ENCODE peak calls at places on chromosomes 1 and 21, in four cellular contexts. E is tibial nerve, B is osteoblast, M is psoas muscle. X is an unnamed sample.

GRCh38 chr1:167861664-167862381 is 52.1 kb downstream of the ADCY10 start:
- DNase-seq in E (no peak), B (no peak), M (no peak), X (no peak)

GRCh38 chr1:34858901-34859441 is 578 bp downstream of the SMIM12 start:
- DNase-seq in E (no peak), B (peak; percentile 93), M (peak; percentile 47), X (no peak)

GRCh38 chr1:206503591-206504362 is 3.6 kb upstream of the RASSF5 start:
- DNase-seq in E (no peak), B (peak; percentile 97), M (peak; percentile 64), X (no peak)

GRCh38 chr1:39134768-39135333 is 69.6 kb upstream of the MACF1 start:
- DNase-seq in E (no peak), B (no peak), M (no peak), X (no peak)

GRCh38 chr1:232655041-232655745 is 25.3 kb upstream of the SIPA1L2 start:
- DNase-seq in E (no peak), B (no peak), M (no peak), X (no peak)

GRCh38 chr1:91673603-91674002 is 173.0 kb downstream of the CDC7 start:
- DNase-seq in E (no peak), B (no peak), M (no peak), X (no peak)

GRCh38 chr1:48402619-48403018 is 69.4 kb downstream of the SPATA6 start:
- DNase-seq in E (no peak), B (no peak), M (no peak), X (no peak)

GRCh38 chr1:91092503-91092902 is 70.7 kb upstream of the ZNF644 start:
- DNase-seq in E (no peak), B (no peak), M (no peak), X (no peak)

GRCh38 chr21:32248616-32249550 is 30.0 kb downstream of the MIS18A start:
- DNase-seq in E (no peak), B (peak; percentile 77), M (no peak), X (no peak)

GRCh38 chr1:200207711-200208126 is 180.2 kb downstream of the NR5A2 start:
- DNase-seq in E (no peak), B (no peak), M (no peak), X (no peak)

GRCh38 chr1:115539061-115539460 is 102.7 kb upstream of the VANGL1 start:
- DNase-seq in E (peak; percentile 38), B (no peak), M (peak; percentile 26), X (no peak)

GRCh38 chr1:53293123-53293522 is 34.7 kb downstream of the LRP8 start:
- DNase-seq in E (no peak), B (no peak), M (peak; percentile 29), X (no peak)

GRCh38 chr1:26861286-26861701 is 1.7 kb upstream of the SFN start:
- DNase-seq in E (no peak), B (peak; percentile 93), M (no peak), X (no peak)

GRCh38 chr1:85581802-85582686 is 1.5 kb downstream of the CCN1 start:
- DNase-seq in E (no peak), B (peak; percentile 92), M (peak; percentile 22), X (peak; percentile 63)

GRCh38 chr1:171433451-171433850 is 51.9 kb upstream of the PRRC2C start:
- DNase-seq in E (no peak), B (peak; percentile 21), M (no peak), X (no peak)

GRCh38 chr1:54701996-54702395 is 13.7 kb upstream of the TTC4 start:
- DNase-seq in E (no peak), B (no peak), M (no peak), X (no peak)

GRCh38 chr1:153206631-153207030 is 3.4 kb downstream of the LELP1 start:
- DNase-seq in E (no peak), B (no peak), M (no peak), X (no peak)

GRCh38 chr1:170316270-170316669 is 170.5 kb downstream of the NTMT2 start:
- DNase-seq in E (no peak), B (no peak), M (no peak), X (no peak)

GRCh38 chr1:236313412-236313811 is 31.7 kb upstream of the ERO1B start:
- DNase-seq in E (no peak), B (no peak), M (no peak), X (no peak)

GRCh38 chr1:31763671-31764306 is 351 bp downstream of the ADGRB2 start:
- DNase-seq in E (no peak), B (peak; percentile 93), M (no peak), X (no peak)

GRCh38 chr21:17780539-17780938 is 38.6 kb downstream of the C21orf91 start:
- DNase-seq in E (no peak), B (no peak), M (no peak), X (no peak)

GRCh38 chr1:152047954-152048640 is 11.3 kb upstream of the S100A11 start:
- DNase-seq in E (peak; percentile 82), B (peak; percentile 85), M (peak; percentile 91), X (peak; percentile 97)

GRCh38 chr1:27724961-27725373 is 794 bp upstream of the FAM76A start:
- DNase-seq in E (no peak), B (peak; percentile 42), M (peak; percentile 36), X (peak; percentile 71)

GRCh38 chr1:199089393-199090122 is 450.7 kb downstream of the PTPRC start:
- DNase-seq in E (no peak), B (no peak), M (no peak), X (no peak)

GRCh38 chr1:58791106-58791505 is 7.3 kb upstream of the JUN start:
- DNase-seq in E (no peak), B (no peak), M (no peak), X (no peak)

GRCh38 chr1:231410041-231410591 is 12.0 kb downstream of the EGLN1 start:
- DNase-seq in E (no peak), B (peak; percentile 69), M (peak; percentile 28), X (no peak)

GRCh38 chr1:65606426-65606825 is 186.0 kb downstream of the LEPR start:
- DNase-seq in E (no peak), B (peak; percentile 65), M (no peak), X (no peak)

GRCh38 chr1:175423605-175424004 is 231.0 kb upstream of the KIAA0040 start:
- DNase-seq in E (no peak), B (no peak), M (no peak), X (no peak)

GRCh38 chr1:231806623-231807470 is 180.3 kb downstream of the DISC1 start:
- DNase-seq in E (peak; percentile 16), B (no peak), M (peak; percentile 35), X (no peak)

GRCh38 chr1:226438007-226438406 is 30.1 kb upstream of the PARP1 start:
- DNase-seq in E (no peak), B (no peak), M (no peak), X (no peak)

GRCh38 chr21:41621523-41621922 is 113.6 kb upstream of the TMPRSS2 start:
- DNase-seq in E (no peak), B (no peak), M (peak; percentile 29), X (no peak)

GRCh38 chr21:41620982-41621381 is 113.0 kb upstream of the TMPRSS2 start:
- DNase-seq in E (no peak), B (no peak), M (no peak), X (no peak)

GRCh38 chr21:41620541-41620940 is 112.6 kb upstream of the TMPRSS2 start:
- DNase-seq in E (no peak), B (no peak), M (no peak), X (no peak)

GRCh38 chr21:41622831-41623548 is 115.0 kb upstream of the TMPRSS2 start:
- DNase-seq in E (no peak), B (no peak), M (no peak), X (no peak)

GRCh38 chr21:41622201-41622600 is 114.2 kb upstream of the TMPRSS2 start:
- DNase-seq in E (no peak), B (no peak), M (no peak), X (no peak)
- H3K4me3 ChIP-seq in E (no peak overlapping the region), B (no peak overlapping the region), M (no peak overlapping the region), X (no peak overlapping the region)

DNA sequence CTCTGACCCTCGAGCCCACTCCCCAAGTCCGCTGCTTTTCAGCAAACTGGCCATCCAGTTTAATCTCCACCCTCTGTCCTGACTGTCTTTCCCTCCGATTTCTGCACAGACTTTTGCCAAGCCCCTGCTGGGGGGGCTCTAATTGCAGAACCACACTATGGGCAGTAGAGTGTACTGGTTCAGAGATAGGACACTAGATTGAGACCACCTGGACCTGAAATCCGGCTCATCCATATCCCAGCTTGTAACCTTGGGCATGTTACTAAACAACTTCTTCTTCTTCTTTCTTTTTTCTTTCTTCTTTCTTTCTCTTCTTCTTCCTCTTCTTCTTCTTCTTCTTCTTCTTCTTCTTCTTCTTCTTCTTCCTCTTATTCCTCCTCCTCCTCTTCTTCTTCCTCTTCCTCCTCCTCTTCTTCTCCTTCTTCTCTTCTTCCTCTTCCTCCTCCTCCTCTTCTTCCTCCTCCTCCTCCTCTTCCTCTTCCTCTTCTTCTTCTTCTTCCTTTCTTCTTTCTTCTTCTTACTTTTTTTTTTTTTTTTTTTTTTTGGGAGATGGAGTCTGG is 7.7 kb downstream of the LRRC71 start:
- DNase-seq in E (no peak), B (no peak), M (no peak), X (no peak)
- TF ChIP-seq CTCF in E (no peak), B (no peak), M (no peak), X (no peak)

GRCh38 chr1:155007253-155007828 is 4.7 kb downstream of the ZBTB7B start:
- DNase-seq in E (no peak), B (peak; percentile 8), M (peak; percentile 70), X (peak; percentile 76)
- H3K4me1 ChIP-seq in E (peaks cover 86% of the 10 kb centered on the region), B (peaks cover 25% of the 10 kb centered on the region), M (peaks cover 68% of the 10 kb centered on the region), X (peaks cover 49% of the 10 kb centered on the region)

DNA sequence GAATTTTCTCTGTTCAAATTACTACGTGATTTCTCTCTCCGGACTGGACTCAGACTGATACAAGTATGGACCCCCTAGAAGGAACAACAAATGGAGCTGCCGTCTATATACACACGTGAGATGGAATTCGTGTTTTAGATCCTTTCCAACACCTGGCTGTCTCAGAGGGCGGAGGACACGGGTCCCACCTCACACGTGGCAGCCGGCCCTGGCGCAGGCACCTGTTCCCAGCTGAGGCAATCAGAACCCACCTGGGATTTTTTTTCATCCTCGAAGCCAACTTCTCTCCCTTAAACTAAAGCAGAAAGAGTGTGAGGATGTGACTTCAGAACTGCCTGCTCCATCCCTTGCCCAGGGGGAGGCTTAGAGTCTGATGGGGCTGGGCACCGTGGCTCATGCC is 34.1 kb upstream of the SCCPDH start:
- DNase-seq in E (no peak), B (no peak), M (no peak), X (no peak)
- H3K4me3 ChIP-seq in E (no peak overlapping the region), B (peak overlapping the region; percentile 68), M (peak overlapping the region; percentile 66), X (no peak overlapping the region)